ENCODE peak calls at places on chromosomes 1 and 21, in eight cellular contexts. U is neural progenitor cell, L is GM13976, C is IMR-90, O is BJ, P is OCI-LY7, T is WTC11, E is tibial nerve. N is an unnamed sample.

GRCh38 chr1:235511470-235512240 is 7.4 kb upstream of the B3GALNT2 start:
- DNase-seq in U (peak; percentile 16), L (no peak), C (peak; percentile 51), O (no peak), P (no peak), T (no peak), E (no peak), N (no peak)

GRCh38 chr1:223707270-223708000 is 4.9 kb upstream of the CAPN2 start:
- DNase-seq in U (no peak), L (no peak), C (peak; percentile 100), O (peak; percentile 97), P (no peak), T (no peak), E (no peak), N (no peak)

GRCh38 chr1:7888248-7889010 is 35.6 kb upstream of the UTS2 start:
- DNase-seq in U (no peak), L (no peak), C (peak; percentile 56), O (no peak), P (no peak), T (no peak), E (no peak), N (no peak)

GRCh38 chr1:43439781-43440180 is 13.9 kb downstream of the HYI start:
- DNase-seq in U (no peak), L (no peak), C (no peak), O (no peak), P (no peak), T (no peak), E (no peak), N (no peak)

GRCh38 chr1:220770245-220770913 is 16.3 kb upstream of the MTARC1 start:
- DNase-seq in U (no peak), L (peak; percentile 68), C (no peak), O (no peak), P (no peak), T (no peak), E (no peak), N (no peak)

GRCh38 chr1:227774051-227774720 is 39.0 kb downstream of the SNAP47 start:
- DNase-seq in U (no peak), L (no peak), C (no peak), O (no peak), P (no peak), T (no peak), E (no peak), N (no peak)

GRCh38 chr1:92476071-92476607 is 10.6 kb downstream of the GFI1 start:
- DNase-seq in U (no peak), L (peak; percentile 46), C (no peak), O (no peak), P (peak; percentile 68), T (peak; percentile 20), E (no peak), N (no peak)

GRCh38 chr21:44765231-44766013 is 36.2 kb downstream of the UBE2G2 start:
- DNase-seq in U (no peak), L (peak; percentile 43), C (no peak), O (no peak), P (no peak), T (no peak), E (no peak), N (no peak)

GRCh38 chr21:44370027-44370735 is 16.8 kb downstream of the TRPM2 start:
- DNase-seq in U (peak; percentile 79), L (peak; percentile 44), C (peak; percentile 7), O (peak; percentile 13), P (no peak), T (peak; percentile 71), E (peak; percentile 9), N (peak; percentile 69)

GRCh38 chr1:35603468-35603867 is 30.4 kb downstream of the TFAP2E start:
- DNase-seq in U (no peak), L (no peak), C (no peak), O (no peak), P (no peak), T (no peak), E (no peak), N (peak; percentile 7)

GRCh38 chr1:161197560-161198205 is 1.2 kb downstream of the ADAMTS4 start:
- DNase-seq in U (no peak), L (no peak), C (no peak), O (no peak), P (no peak), T (no peak), E (no peak), N (no peak)

GRCh38 chr21:37071561-37072238 is 1.2 kb downstream of the PIGP start:
- DNase-seq in U (peak; percentile 29), L (peak; percentile 25), C (peak; percentile 77), O (peak; percentile 27), P (peak; percentile 17), T (no peak), E (peak; percentile 58), N (no peak)

GRCh38 chr1:26318338-26319064 is 743 bp downstream of the CD52 start:
- DNase-seq in U (no peak), L (no peak), C (no peak), O (no peak), P (peak; percentile 50), T (no peak), E (no peak), N (no peak)

GRCh38 chr1:3053366-3053980 is 15.5 kb upstream of the PRDM16 start:
- DNase-seq in U (no peak), L (no peak), C (no peak), O (no peak), P (no peak), T (no peak), E (no peak), N (peak; percentile 45)

GRCh38 chr1:175188936-175189335 is 3.6 kb downstream of the KIAA0040 start:
- DNase-seq in U (no peak), L (peak; percentile 64), C (no peak), O (no peak), P (peak; percentile 92), T (no peak), E (no peak), N (no peak)

GRCh38 chr1:5979536-5980313 is 12.5 kb downstream of the NPHP4 start:
- DNase-seq in U (no peak), L (no peak), C (no peak), O (no peak), P (no peak), T (no peak), E (no peak), N (no peak)

GRCh38 chr1:46458846-46459245 is 30.8 kb upstream of the DMBX1 start:
- DNase-seq in U (peak; percentile 76), L (no peak), C (no peak), O (no peak), P (no peak), T (no peak), E (no peak), N (no peak)

DNA sequence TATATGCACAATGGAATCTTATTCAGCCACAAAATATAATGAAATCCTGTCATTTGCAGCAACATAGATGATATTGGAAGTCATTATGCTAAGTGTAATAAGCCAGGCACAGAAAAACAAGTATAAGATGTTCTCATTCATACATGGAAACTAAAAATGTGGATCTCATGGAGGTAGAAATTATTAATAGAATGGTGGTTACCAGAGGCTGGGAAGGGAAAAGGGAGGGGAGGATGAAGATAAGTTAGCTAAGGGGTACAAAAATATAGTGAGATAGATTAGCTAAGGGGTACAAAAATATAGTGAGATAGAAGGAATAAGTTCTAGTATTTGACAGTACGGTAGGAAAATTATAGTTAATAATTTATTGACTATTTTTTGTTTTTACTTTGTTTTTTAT is 27.9 kb downstream of the LIN9 start:
- DNase-seq in U (no peak), L (no peak), C (no peak), O (no peak), P (no peak), T (no peak), E (no peak), N (no peak)
- TF ChIP-seq CTCF in U (no peak), L (no peak), C (no peak), O (no peak), P (no peak), T (no peak), E (no peak), N (no peak)

DNA sequence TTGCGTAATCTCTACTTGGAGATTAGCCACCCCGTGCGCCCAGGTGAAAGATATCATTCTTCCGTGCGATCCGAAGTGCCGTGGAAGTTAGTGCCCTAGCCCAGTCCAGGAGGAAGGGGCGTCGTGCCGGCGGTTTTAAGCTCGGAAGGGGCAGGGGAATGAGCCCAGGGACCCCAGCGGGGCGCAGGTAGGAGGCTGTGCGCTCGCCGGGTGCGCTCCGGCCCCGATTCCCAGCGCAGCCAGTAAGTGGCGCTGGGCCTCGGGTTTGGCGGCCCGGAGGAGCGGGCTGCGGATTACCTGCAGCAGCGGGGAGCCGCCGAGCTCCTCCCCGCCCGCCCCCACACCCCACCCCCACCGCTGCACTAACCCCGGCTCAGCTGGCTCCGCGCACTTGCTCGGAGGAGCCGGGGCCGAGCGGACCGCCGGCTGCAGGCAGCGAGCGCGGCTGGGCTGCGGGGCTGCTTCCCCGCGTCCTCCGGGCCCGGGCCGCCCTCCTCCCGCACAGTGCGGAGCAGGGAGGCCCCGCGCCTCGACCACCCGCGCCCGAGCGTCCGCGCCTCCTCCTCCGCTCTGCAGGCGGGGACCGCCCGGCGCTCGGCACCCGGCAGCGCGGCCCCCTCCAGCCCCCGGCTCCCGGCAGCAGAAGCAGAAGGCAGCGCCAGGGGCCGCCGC is at the start of gene RYR2:
- DNase-seq in U (peak; percentile 94), L (peak; percentile 35), C (no peak), O (no peak), P (no peak), T (peak; percentile 84), E (no peak), N (no peak)
- TF ChIP-seq CTCF in U (peak; percentile 70), L (peak; percentile 6), C (no peak), O (no peak), P (no peak), T (no peak), E (no peak), N (peak; percentile 70)

DNA sequence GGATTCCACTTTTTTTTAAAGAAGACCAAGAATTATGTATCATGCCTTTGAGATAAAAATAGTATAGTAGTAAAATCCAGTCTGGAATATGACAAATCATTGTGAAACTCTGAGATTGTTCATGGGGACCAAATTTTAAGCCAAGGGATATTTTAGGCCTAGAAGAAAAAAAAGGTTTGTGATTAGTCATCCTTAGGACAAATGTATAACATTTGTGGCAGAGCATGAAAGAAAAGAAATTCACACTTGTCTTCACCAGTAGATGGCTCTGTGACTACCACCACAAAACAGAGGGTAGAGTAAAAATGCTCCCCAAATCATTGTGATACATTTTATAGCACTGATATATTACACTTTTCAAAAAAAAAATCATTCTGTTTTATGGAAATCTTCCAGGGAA is 226.1 kb downstream of the KCTD3 start:
- DNase-seq in U (no peak), L (no peak), C (peak; percentile 94), O (peak; percentile 89), P (no peak), T (no peak), E (no peak), N (no peak)
- TF ChIP-seq CTCF in U (peak; percentile 57), L (peak; percentile 8), C (peak; percentile 57), O (peak; percentile 46), P (peak; percentile 62), T (no peak), E (no peak), N (peak; percentile 58)

GRCh38 chr1:182525342-182525741 is 63.7 kb downstream of the RNASEL start:
- DNase-seq in U (no peak), L (no peak), C (no peak), O (no peak), P (no peak), T (no peak), E (no peak), N (no peak)

DNA sequence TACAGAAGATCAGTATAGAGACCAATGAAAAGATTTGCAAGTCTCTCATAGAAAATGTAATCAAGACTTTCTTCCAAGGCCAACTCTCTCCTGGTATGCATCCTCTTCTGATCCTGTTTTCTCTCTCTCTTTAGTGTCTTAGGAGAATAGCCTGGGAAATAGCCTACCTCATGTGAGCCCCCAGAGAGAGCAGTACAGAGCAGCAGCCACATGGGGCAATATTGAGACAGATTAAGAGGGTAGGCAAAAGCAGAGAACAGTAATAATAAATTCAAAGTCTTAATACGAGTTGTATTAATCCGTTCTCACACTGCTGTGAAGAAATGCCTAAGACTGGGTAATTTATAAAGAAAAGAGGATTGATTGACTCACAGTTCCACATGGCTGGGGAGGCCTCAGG is 61.4 kb downstream of the RNASEL start:
- DNase-seq in U (peak; percentile 15), L (no peak), C (no peak), O (no peak), P (no peak), T (no peak), E (no peak), N (no peak)
- TF ChIP-seq CTCF in U (peak; percentile 36), L (no peak), C (no peak), O (peak; percentile 29), P (peak; percentile 60), T (no peak), E (no peak), N (peak; percentile 23)

N was measured in type B pancreatic cell.